ENCODE peak calls at places on chromosomes 2 and 18, in nine cellular contexts. One of them, this sample, is unnamed.

GRCh38 chr2:23482607-23483006 is 97.6 kb downstream of the KLHL29 start:
- DNase-seq in ovary: no peak
- DNase-seq in neuronal stem cell: no peak
- DNase-seq in left ventricle myocardium superior: no peak
- DNase-seq in NCI-H446: no peak
- DNase-seq in epithelial cell of esophagus: no peak
- DNase-seq in stimulated activated naive CD8-positive, alpha-beta T cell treated with anti-CD3 and anti-CD28 coated beads, Interleukin-15, Interleukin-2, amounts not matched to agents 100 U/mL and 50 U/mL, for 24 hours: no peak
- DNase-seq in NCI-H1436: no peak
- DNase-seq in stimulated activated CD4-positive, alpha-beta T cell treated with anti-CD3 and anti-CD28 coated beads, Interleukin-15, amount 100 ng/mL, for 1 hour: no peak
- DNase-seq in this sample: no peak

GRCh38 chr18:63795611-63796010 is 20.4 kb downstream of the SERPINB7 start:
- DNase-seq in stimulated activated CD4-positive, alpha-beta T cell treated with anti-CD3 and anti-CD28 coated beads, Interleukin-15, amount 100 ng/mL, for 1 hour: no peak
- DNase-seq in stimulated activated naive CD8-positive, alpha-beta T cell treated with anti-CD3 and anti-CD28 coated beads, Interleukin-15, Interleukin-2, amounts not matched to agents 100 U/mL and 50 U/mL, for 24 hours: no peak
- DNase-seq in neuronal stem cell: no peak
- DNase-seq in epithelial cell of esophagus: peak; percentile 30
- DNase-seq in NCI-H446: no peak
- DNase-seq in NCI-H1436: no peak
- DNase-seq in ovary: no peak
- DNase-seq in left ventricle myocardium superior: no peak
- DNase-seq in this sample: peak; percentile 2

GRCh38 chr2:48504647-48505327 is 25.2 kb upstream of the STON1 start:
- DNase-seq in left ventricle myocardium superior: no peak
- DNase-seq in stimulated activated naive CD8-positive, alpha-beta T cell treated with anti-CD3 and anti-CD28 coated beads, Interleukin-15, Interleukin-2, amounts not matched to agents 100 U/mL and 50 U/mL, for 24 hours: no peak
- DNase-seq in epithelial cell of esophagus: no peak
- DNase-seq in NCI-H446: no peak
- DNase-seq in neuronal stem cell: no peak
- DNase-seq in ovary: no peak
- DNase-seq in NCI-H1436: no peak
- DNase-seq in stimulated activated CD4-positive, alpha-beta T cell treated with anti-CD3 and anti-CD28 coated beads, Interleukin-15, amount 100 ng/mL, for 1 hour: no peak
- DNase-seq in this sample: no peak

GRCh38 chr2:236718207-236718992 is 148.8 kb downstream of the ACKR3 start:
- DNase-seq in left ventricle myocardium superior: no peak
- DNase-seq in epithelial cell of esophagus: peak; percentile 80
- DNase-seq in NCI-H1436: no peak
- DNase-seq in neuronal stem cell: no peak
- DNase-seq in stimulated activated CD4-positive, alpha-beta T cell treated with anti-CD3 and anti-CD28 coated beads, Interleukin-15, amount 100 ng/mL, for 1 hour: no peak
- DNase-seq in ovary: no peak
- DNase-seq in stimulated activated naive CD8-positive, alpha-beta T cell treated with anti-CD3 and anti-CD28 coated beads, Interleukin-15, Interleukin-2, amounts not matched to agents 100 U/mL and 50 U/mL, for 24 hours: no peak
- DNase-seq in NCI-H446: no peak
- DNase-seq in this sample: no peak

GRCh38 chr2:215356334-215356947 is 44.6 kb downstream of the ATIC start:
- DNase-seq in left ventricle myocardium superior: no peak
- DNase-seq in neuronal stem cell: no peak
- DNase-seq in NCI-H1436: no peak
- DNase-seq in stimulated activated CD4-positive, alpha-beta T cell treated with anti-CD3 and anti-CD28 coated beads, Interleukin-15, amount 100 ng/mL, for 1 hour: no peak
- DNase-seq in stimulated activated naive CD8-positive, alpha-beta T cell treated with anti-CD3 and anti-CD28 coated beads, Interleukin-15, Interleukin-2, amounts not matched to agents 100 U/mL and 50 U/mL, for 24 hours: no peak
- DNase-seq in NCI-H446: no peak
- DNase-seq in ovary: no peak
- DNase-seq in epithelial cell of esophagus: no peak
- DNase-seq in this sample: no peak

GRCh38 chr2:239569401-239570090 is 168.7 kb upstream of the HDAC4 start:
- DNase-seq in NCI-H446: no peak
- DNase-seq in stimulated activated naive CD8-positive, alpha-beta T cell treated with anti-CD3 and anti-CD28 coated beads, Interleukin-15, Interleukin-2, amounts not matched to agents 100 U/mL and 50 U/mL, for 24 hours: no peak
- DNase-seq in epithelial cell of esophagus: no peak
- DNase-seq in neuronal stem cell: no peak
- DNase-seq in stimulated activated CD4-positive, alpha-beta T cell treated with anti-CD3 and anti-CD28 coated beads, Interleukin-15, amount 100 ng/mL, for 1 hour: no peak
- DNase-seq in left ventricle myocardium superior: no peak
- DNase-seq in NCI-H1436: no peak
- DNase-seq in ovary: no peak
- DNase-seq in this sample: no peak

GRCh38 chr2:64625352-64626145 is 28.2 kb downstream of the SERTAD2 start:
- DNase-seq in stimulated activated CD4-positive, alpha-beta T cell treated with anti-CD3 and anti-CD28 coated beads, Interleukin-15, amount 100 ng/mL, for 1 hour: no peak
- DNase-seq in ovary: no peak
- DNase-seq in NCI-H446: no peak
- DNase-seq in stimulated activated naive CD8-positive, alpha-beta T cell treated with anti-CD3 and anti-CD28 coated beads, Interleukin-15, Interleukin-2, amounts not matched to agents 100 U/mL and 50 U/mL, for 24 hours: no peak
- DNase-seq in left ventricle myocardium superior: no peak
- DNase-seq in NCI-H1436: no peak
- DNase-seq in neuronal stem cell: no peak
- DNase-seq in epithelial cell of esophagus: no peak
- DNase-seq in this sample: peak; percentile 72

GRCh38 chr2:14632133-14632936 is at the start of gene LRATD1:
- DNase-seq in left ventricle myocardium superior: peak; percentile 87
- DNase-seq in stimulated activated CD4-positive, alpha-beta T cell treated with anti-CD3 and anti-CD28 coated beads, Interleukin-15, amount 100 ng/mL, for 1 hour: no peak
- DNase-seq in epithelial cell of esophagus: peak; percentile 95
- DNase-seq in ovary: peak; percentile 92
- DNase-seq in neuronal stem cell: peak; percentile 89
- DNase-seq in stimulated activated naive CD8-positive, alpha-beta T cell treated with anti-CD3 and anti-CD28 coated beads, Interleukin-15, Interleukin-2, amounts not matched to agents 100 U/mL and 50 U/mL, for 24 hours: peak; percentile 3
- DNase-seq in NCI-H446: no peak
- DNase-seq in NCI-H1436: no peak
- DNase-seq in this sample: peak; percentile 97

GRCh38 chr2:181143790-181144300 is 163.4 kb downstream of the UBE2E3 start:
- DNase-seq in ovary: no peak
- DNase-seq in stimulated activated naive CD8-positive, alpha-beta T cell treated with anti-CD3 and anti-CD28 coated beads, Interleukin-15, Interleukin-2, amounts not matched to agents 100 U/mL and 50 U/mL, for 24 hours: no peak
- DNase-seq in NCI-H1436: no peak
- DNase-seq in left ventricle myocardium superior: no peak
- DNase-seq in epithelial cell of esophagus: no peak
- DNase-seq in stimulated activated CD4-positive, alpha-beta T cell treated with anti-CD3 and anti-CD28 coated beads, Interleukin-15, amount 100 ng/mL, for 1 hour: no peak
- DNase-seq in neuronal stem cell: no peak
- DNase-seq in NCI-H446: no peak
- DNase-seq in this sample: no peak

GRCh38 chr2:240451791-240452470 is 16.5 kb downstream of the GPC1 start:
- DNase-seq in NCI-H1436: no peak
- DNase-seq in stimulated activated naive CD8-positive, alpha-beta T cell treated with anti-CD3 and anti-CD28 coated beads, Interleukin-15, Interleukin-2, amounts not matched to agents 100 U/mL and 50 U/mL, for 24 hours: no peak
- DNase-seq in NCI-H446: no peak
- DNase-seq in neuronal stem cell: no peak
- DNase-seq in epithelial cell of esophagus: no peak
- DNase-seq in left ventricle myocardium superior: peak; percentile 28
- DNase-seq in stimulated activated CD4-positive, alpha-beta T cell treated with anti-CD3 and anti-CD28 coated beads, Interleukin-15, amount 100 ng/mL, for 1 hour: no peak
- DNase-seq in ovary: peak; percentile 40
- DNase-seq in this sample: no peak

GRCh38 chr2:6954586-6954985 is 37.4 kb downstream of the RNF144A start:
- DNase-seq in NCI-H1436: no peak
- DNase-seq in neuronal stem cell: no peak
- DNase-seq in NCI-H446: no peak
- DNase-seq in stimulated activated CD4-positive, alpha-beta T cell treated with anti-CD3 and anti-CD28 coated beads, Interleukin-15, amount 100 ng/mL, for 1 hour: no peak
- DNase-seq in ovary: no peak
- DNase-seq in epithelial cell of esophagus: no peak
- DNase-seq in left ventricle myocardium superior: no peak
- DNase-seq in stimulated activated naive CD8-positive, alpha-beta T cell treated with anti-CD3 and anti-CD28 coated beads, Interleukin-15, Interleukin-2, amounts not matched to agents 100 U/mL and 50 U/mL, for 24 hours: no peak
- DNase-seq in this sample: no peak

GRCh38 chr18:66872277-66872676 is 268.4 kb upstream of the CDH19 start:
- DNase-seq in NCI-H446: no peak
- DNase-seq in stimulated activated naive CD8-positive, alpha-beta T cell treated with anti-CD3 and anti-CD28 coated beads, Interleukin-15, Interleukin-2, amounts not matched to agents 100 U/mL and 50 U/mL, for 24 hours: no peak
- DNase-seq in ovary: no peak
- DNase-seq in epithelial cell of esophagus: peak; percentile 40
- DNase-seq in NCI-H1436: peak; percentile 13
- DNase-seq in stimulated activated CD4-positive, alpha-beta T cell treated with anti-CD3 and anti-CD28 coated beads, Interleukin-15, amount 100 ng/mL, for 1 hour: no peak
- DNase-seq in neuronal stem cell: no peak
- DNase-seq in left ventricle myocardium superior: no peak
- DNase-seq in this sample: peak; percentile 16

GRCh38 chr18:48802543-48803428 is 148.0 kb downstream of the SMAD7 start:
- DNase-seq in NCI-H446: no peak
- DNase-seq in stimulated activated CD4-positive, alpha-beta T cell treated with anti-CD3 and anti-CD28 coated beads, Interleukin-15, amount 100 ng/mL, for 1 hour: no peak
- DNase-seq in NCI-H1436: no peak
- DNase-seq in stimulated activated naive CD8-positive, alpha-beta T cell treated with anti-CD3 and anti-CD28 coated beads, Interleukin-15, Interleukin-2, amounts not matched to agents 100 U/mL and 50 U/mL, for 24 hours: peak; percentile 21
- DNase-seq in neuronal stem cell: no peak
- DNase-seq in left ventricle myocardium superior: peak; percentile 33
- DNase-seq in epithelial cell of esophagus: no peak
- DNase-seq in ovary: no peak
- DNase-seq in this sample: no peak